ENCODE peak calls at places on chromosomes 4 and X, in ten cellular contexts. One of them, this sample, is unnamed.

GRCh38 chr4:273312-274017 is 31.8 kb downstream of the ZNF732 start:
- DNase-seq in right lobe of liver: no peak
- DNase-seq in left lung: no peak
- DNase-seq in pancreas: no peak
- DNase-seq in RWPE1: no peak
- DNase-seq in Panc1: no peak
- DNase-seq in tibial artery: no peak
- DNase-seq in CD8-positive, alpha-beta memory T cell: no peak
- DNase-seq in astrocyte: no peak
- DNase-seq in GM23338: no peak
- DNase-seq in this sample: no peak

GRCh38 chr4:47926667-47927258 is 12.4 kb upstream of the NFXL1 start:
- DNase-seq in right lobe of liver: peak
- DNase-seq in left lung: peak
- DNase-seq in pancreas: peak
- DNase-seq in RWPE1: peak
- DNase-seq in Panc1: peak
- DNase-seq in tibial artery: no peak
- DNase-seq in CD8-positive, alpha-beta memory T cell: peak
- DNase-seq in astrocyte: peak
- DNase-seq in GM23338: peak
- DNase-seq in this sample: peak

GRCh38 chr4:76674995-76675394 is 222.9 kb downstream of the SOWAHB start:
- DNase-seq in right lobe of liver: no peak
- DNase-seq in left lung: no peak
- DNase-seq in pancreas: no peak
- DNase-seq in RWPE1: no peak
- DNase-seq in Panc1: no peak
- DNase-seq in tibial artery: no peak
- DNase-seq in CD8-positive, alpha-beta memory T cell: no peak
- DNase-seq in astrocyte: no peak
- DNase-seq in GM23338: no peak
- DNase-seq in this sample: no peak

GRCh38 chrX:10280061-10280460 is 123.3 kb downstream of the CLCN4 start:
- DNase-seq in right lobe of liver: no peak
- DNase-seq in left lung: no peak
- DNase-seq in pancreas: no peak
- DNase-seq in RWPE1: no peak
- DNase-seq in Panc1: no peak
- DNase-seq in tibial artery: no peak
- DNase-seq in CD8-positive, alpha-beta memory T cell: no peak
- DNase-seq in astrocyte: no peak
- DNase-seq in GM23338: no peak
- DNase-seq in this sample: no peak

GRCh38 chrX:20968996-20969395 is 405.2 kb upstream of the CNKSR2 start:
- DNase-seq in right lobe of liver: no peak
- DNase-seq in left lung: no peak
- DNase-seq in pancreas: no peak
- DNase-seq in RWPE1: no peak
- DNase-seq in Panc1: no peak
- DNase-seq in tibial artery: no peak
- DNase-seq in CD8-positive, alpha-beta memory T cell: no peak
- DNase-seq in astrocyte: peak
- DNase-seq in GM23338: no peak
- DNase-seq in this sample: no peak

GRCh38 chrX:40402771-40403533 is 177.8 kb upstream of the ATP6AP2 start:
- DNase-seq in right lobe of liver: no peak
- DNase-seq in left lung: no peak
- DNase-seq in pancreas: peak
- DNase-seq in RWPE1: peak
- DNase-seq in Panc1: no peak
- DNase-seq in tibial artery: peak
- DNase-seq in CD8-positive, alpha-beta memory T cell: no peak
- DNase-seq in astrocyte: peak
- DNase-seq in GM23338: no peak
- DNase-seq in this sample: no peak

GRCh38 chrX:45134303-45134702 is 66.4 kb downstream of the DIPK2B start:
- DNase-seq in right lobe of liver: no peak
- DNase-seq in left lung: no peak
- DNase-seq in pancreas: no peak
- DNase-seq in RWPE1: no peak
- DNase-seq in Panc1: no peak
- DNase-seq in tibial artery: no peak
- DNase-seq in CD8-positive, alpha-beta memory T cell: no peak
- DNase-seq in astrocyte: no peak
- DNase-seq in GM23338: no peak
- DNase-seq in this sample: peak

GRCh38 chr4:150385606-150386005 is 196.3 kb upstream of the MAB21L2 start:
- DNase-seq in right lobe of liver: no peak
- DNase-seq in left lung: no peak
- DNase-seq in pancreas: no peak
- DNase-seq in RWPE1: peak
- DNase-seq in Panc1: no peak
- DNase-seq in tibial artery: peak
- DNase-seq in CD8-positive, alpha-beta memory T cell: no peak
- DNase-seq in astrocyte: peak
- DNase-seq in GM23338: peak
- DNase-seq in this sample: no peak

GRCh38 chrX:56279869-56280268 is 47.7 kb downstream of the KLF8 start:
- DNase-seq in right lobe of liver: no peak
- DNase-seq in left lung: no peak
- DNase-seq in pancreas: no peak
- DNase-seq in RWPE1: no peak
- DNase-seq in Panc1: no peak
- DNase-seq in tibial artery: no peak
- DNase-seq in CD8-positive, alpha-beta memory T cell: no peak
- DNase-seq in astrocyte: no peak
- DNase-seq in GM23338: no peak
- DNase-seq in this sample: no peak

GRCh38 chr4:177632481-177632880 is 190.2 kb upstream of the AGA start:
- DNase-seq in right lobe of liver: no peak
- DNase-seq in left lung: no peak
- DNase-seq in pancreas: no peak
- DNase-seq in RWPE1: no peak
- DNase-seq in Panc1: no peak
- DNase-seq in tibial artery: no peak
- DNase-seq in CD8-positive, alpha-beta memory T cell: no peak
- DNase-seq in astrocyte: peak
- DNase-seq in GM23338: no peak
- DNase-seq in this sample: no peak

GRCh38 chr4:155807021-155807420 is 48.2 kb downstream of the GUCY1B1 start:
- DNase-seq in right lobe of liver: no peak
- DNase-seq in left lung: no peak
- DNase-seq in pancreas: no peak
- DNase-seq in RWPE1: no peak
- DNase-seq in Panc1: no peak
- DNase-seq in tibial artery: no peak
- DNase-seq in CD8-positive, alpha-beta memory T cell: no peak
- DNase-seq in astrocyte: peak
- DNase-seq in GM23338: no peak
- DNase-seq in this sample: no peak

GRCh38 chr4:76689079-76689817 is 208.7 kb downstream of the SOWAHB start:
- DNase-seq in right lobe of liver: peak
- DNase-seq in left lung: peak
- DNase-seq in pancreas: peak
- DNase-seq in RWPE1: peak
- DNase-seq in Panc1: no peak
- DNase-seq in tibial artery: peak
- DNase-seq in CD8-positive, alpha-beta memory T cell: no peak
- DNase-seq in astrocyte: no peak
- DNase-seq in GM23338: peak
- DNase-seq in this sample: peak

GRCh38 chr4:13611283-13611842 is 16.2 kb downstream of the BOD1L1 start:
- DNase-seq in right lobe of liver: no peak
- DNase-seq in left lung: no peak
- DNase-seq in pancreas: no peak
- DNase-seq in RWPE1: no peak
- DNase-seq in Panc1: no peak
- DNase-seq in tibial artery: no peak
- DNase-seq in CD8-positive, alpha-beta memory T cell: no peak
- DNase-seq in astrocyte: peak
- DNase-seq in GM23338: no peak
- DNase-seq in this sample: no peak

GRCh38 chr4:56958111-56958517 is 19.3 kb downstream of the NOA1 start:
- DNase-seq in right lobe of liver: peak
- DNase-seq in left lung: no peak
- DNase-seq in pancreas: peak
- DNase-seq in RWPE1: peak
- DNase-seq in Panc1: no peak
- DNase-seq in tibial artery: peak
- DNase-seq in CD8-positive, alpha-beta memory T cell: no peak
- DNase-seq in astrocyte: peak
- DNase-seq in GM23338: no peak
- DNase-seq in this sample: peak

GRCh38 chrX:13162772-13163171 is 118.4 kb upstream of the FAM9C start:
- DNase-seq in right lobe of liver: no peak
- DNase-seq in left lung: no peak
- DNase-seq in pancreas: no peak
- DNase-seq in RWPE1: no peak
- DNase-seq in Panc1: no peak
- DNase-seq in tibial artery: no peak
- DNase-seq in CD8-positive, alpha-beta memory T cell: no peak
- DNase-seq in astrocyte: no peak
- DNase-seq in GM23338: no peak
- DNase-seq in this sample: no peak

GRCh38 chrX:13165747-13166146 is 121.3 kb upstream of the FAM9C start:
- DNase-seq in right lobe of liver: no peak
- DNase-seq in left lung: no peak
- DNase-seq in pancreas: no peak
- DNase-seq in RWPE1: no peak
- DNase-seq in Panc1: no peak
- DNase-seq in tibial artery: no peak
- DNase-seq in CD8-positive, alpha-beta memory T cell: no peak
- DNase-seq in astrocyte: no peak
- DNase-seq in GM23338: peak
- DNase-seq in this sample: no peak

GRCh38 chrX:13165266-13165665 is 120.8 kb upstream of the FAM9C start:
- DNase-seq in right lobe of liver: no peak
- DNase-seq in left lung: no peak
- DNase-seq in pancreas: no peak
- DNase-seq in RWPE1: no peak
- DNase-seq in Panc1: no peak
- DNase-seq in tibial artery: no peak
- DNase-seq in CD8-positive, alpha-beta memory T cell: no peak
- DNase-seq in astrocyte: no peak
- DNase-seq in GM23338: no peak
- DNase-seq in this sample: no peak

GRCh38 chrX:13167444-13168207 is 123.2 kb upstream of the FAM9C start:
- DNase-seq in right lobe of liver: no peak
- DNase-seq in left lung: no peak
- DNase-seq in pancreas: no peak
- DNase-seq in RWPE1: no peak
- DNase-seq in Panc1: no peak
- DNase-seq in tibial artery: no peak
- DNase-seq in CD8-positive, alpha-beta memory T cell: no peak
- DNase-seq in astrocyte: peak
- DNase-seq in GM23338: no peak
- DNase-seq in this sample: no peak

DNA sequence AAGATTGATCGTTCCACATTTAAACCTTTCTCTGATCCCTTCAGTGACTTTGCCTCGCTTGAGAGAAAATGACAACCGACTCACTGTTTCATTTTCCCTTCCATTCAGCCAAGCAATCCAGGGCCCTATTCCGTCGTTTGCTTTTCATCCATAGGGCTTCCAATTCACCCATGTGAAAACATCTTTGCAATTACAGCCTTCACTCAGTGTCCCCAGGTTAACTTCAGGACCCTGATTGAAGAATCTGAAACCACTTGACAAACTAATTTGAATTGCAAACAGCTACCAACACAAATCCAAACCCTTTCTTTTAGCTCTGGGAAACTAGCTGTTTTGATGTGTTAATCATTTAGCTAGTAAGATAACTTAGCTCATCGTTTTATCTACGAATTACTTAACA is 120.2 kb upstream of the FAM9C start:
- DNase-seq in right lobe of liver: no peak
- DNase-seq in left lung: no peak
- DNase-seq in pancreas: no peak
- DNase-seq in RWPE1: no peak
- DNase-seq in Panc1: no peak
- DNase-seq in tibial artery: no peak
- DNase-seq in CD8-positive, alpha-beta memory T cell: no peak
- DNase-seq in astrocyte: no peak
- DNase-seq in GM23338: peak
- DNase-seq in this sample: no peak
- H3K27ac ChIP-seq in right lobe of liver: peak
- H3K27ac ChIP-seq in left lung: peak
- H3K27ac ChIP-seq in pancreas: no peak
- H3K27ac ChIP-seq in RWPE1: no peak
- H3K27ac ChIP-seq in Panc1: peak
- H3K27ac ChIP-seq in tibial artery: no peak
- H3K27ac ChIP-seq in CD8-positive, alpha-beta memory T cell: no peak
- H3K27ac ChIP-seq in astrocyte: no peak
- H3K27ac ChIP-seq in GM23338: no peak
- H3K27ac ChIP-seq in this sample: no peak

GRCh38 chrX:24696241-24696640 is 2.5 kb downstream of the POLA1 start:
- DNase-seq in right lobe of liver: no peak
- DNase-seq in left lung: no peak
- DNase-seq in pancreas: no peak
- DNase-seq in RWPE1: no peak
- DNase-seq in Panc1: no peak
- DNase-seq in tibial artery: no peak
- DNase-seq in CD8-positive, alpha-beta memory T cell: no peak
- DNase-seq in astrocyte: no peak
- DNase-seq in GM23338: no peak
- DNase-seq in this sample: no peak
- H3K27ac ChIP-seq in right lobe of liver: no peak
- H3K27ac ChIP-seq in left lung: no peak
- H3K27ac ChIP-seq in pancreas: no peak
- H3K27ac ChIP-seq in RWPE1: no peak
- H3K27ac ChIP-seq in Panc1: no peak
- H3K27ac ChIP-seq in tibial artery: no peak
- H3K27ac ChIP-seq in CD8-positive, alpha-beta memory T cell: no peak
- H3K27ac ChIP-seq in astrocyte: no peak
- H3K27ac ChIP-seq in GM23338: no peak
- H3K27ac ChIP-seq in this sample: no peak

GRCh38 chr4:164799410-164799809 is 45.5 kb downstream of the SMIM31 start:
- DNase-seq in right lobe of liver: no peak
- DNase-seq in left lung: no peak
- DNase-seq in pancreas: no peak
- DNase-seq in RWPE1: no peak
- DNase-seq in Panc1: no peak
- DNase-seq in tibial artery: no peak
- DNase-seq in CD8-positive, alpha-beta memory T cell: no peak
- DNase-seq in astrocyte: no peak
- DNase-seq in GM23338: peak
- DNase-seq in this sample: no peak
- H3K27ac ChIP-seq in right lobe of liver: no peak
- H3K27ac ChIP-seq in left lung: no peak
- H3K27ac ChIP-seq in pancreas: no peak
- H3K27ac ChIP-seq in RWPE1: no peak
- H3K27ac ChIP-seq in Panc1: no peak
- H3K27ac ChIP-seq in tibial artery: no peak
- H3K27ac ChIP-seq in CD8-positive, alpha-beta memory T cell: no peak
- H3K27ac ChIP-seq in astrocyte: no peak
- H3K27ac ChIP-seq in GM23338: peak
- H3K27ac ChIP-seq in this sample: no peak

GRCh38 chr4:123606336-123606735 is 209.7 kb downstream of the SPRY1 start:
- DNase-seq in right lobe of liver: no peak
- DNase-seq in left lung: no peak
- DNase-seq in pancreas: no peak
- DNase-seq in RWPE1: no peak
- DNase-seq in Panc1: no peak
- DNase-seq in tibial artery: no peak
- DNase-seq in CD8-positive, alpha-beta memory T cell: no peak
- DNase-seq in astrocyte: no peak
- DNase-seq in GM23338: no peak
- DNase-seq in this sample: no peak
- H3K27ac ChIP-seq in right lobe of liver: no peak
- H3K27ac ChIP-seq in left lung: no peak
- H3K27ac ChIP-seq in pancreas: no peak
- H3K27ac ChIP-seq in RWPE1: no peak
- H3K27ac ChIP-seq in Panc1: no peak
- H3K27ac ChIP-seq in tibial artery: no peak
- H3K27ac ChIP-seq in CD8-positive, alpha-beta memory T cell: no peak
- H3K27ac ChIP-seq in astrocyte: no peak
- H3K27ac ChIP-seq in GM23338: no peak
- H3K27ac ChIP-seq in this sample: no peak